ENCODE peak calls at places on chromosome 16, in ten cellular contexts. E is NCI-H2171; L is progenitor cell of endocrine pancreas; F is Calu3; W is A549; H is heart right ventricle; D is hepatic stellate cell; M is bronchial epithelial cell; U is GM23248; G is stimulated activated CD4-positive, alpha-beta T cell treated with anti-CD3 and anti-CD28 coated beads, TNF-alpha, amount 100 ng/mL, for 1 hour. I is an unnamed sample.

GRCh38 chr16:87278191-87279093 is 38.8 kb downstream of the C16orf95 start:
- DNase-seq in E (peak), L (peak), F (peak), W (peak), H (peak), D (peak), M (peak), U (peak), G (peak), I (peak)

GRCh38 chr16:10668322-10669045 is 26.2 kb downstream of the TEKT5 start:
- DNase-seq in E (no peak), L (no peak), F (peak), W (peak), H (peak), D (peak), M (no peak), U (peak), G (no peak), I (no peak)

GRCh38 chr16:349211-349610 is 3.3 kb downstream of the AXIN1 start:
- DNase-seq in E (no peak), L (no peak), F (no peak), W (no peak), H (no peak), D (no peak), M (no peak), U (no peak), G (no peak), I (no peak)

GRCh38 chr16:56783332-56783731 is 53.4 kb downstream of the NUP93 start:
- DNase-seq in E (no peak), L (no peak), F (no peak), W (no peak), H (no peak), D (no peak), M (no peak), U (no peak), G (no peak), I (no peak)

GRCh38 chr16:84851192-84852127 is 31.7 kb downstream of the CRISPLD2 start:
- DNase-seq in E (no peak), L (no peak), F (peak), W (peak), H (no peak), D (peak), M (peak), U (peak), G (no peak), I (peak)

GRCh38 chr16:53753431-53753830 is 49.5 kb downstream of the FTO start:
- DNase-seq in E (no peak), L (no peak), F (no peak), W (no peak), H (no peak), D (no peak), M (no peak), U (no peak), G (no peak), I (no peak)

GRCh38 chr16:80806957-80807356 is 2.6 kb upstream of the CDYL2 start:
- DNase-seq in E (no peak), L (no peak), F (no peak), W (no peak), H (no peak), D (peak), M (peak), U (peak), G (peak), I (peak)

GRCh38 chr16:1435921-1436697 is 5.2 kb downstream of the PERCC1 start:
- DNase-seq in E (no peak), L (no peak), F (no peak), W (no peak), H (no peak), D (no peak), M (no peak), U (no peak), G (no peak), I (no peak)

GRCh38 chr16:4315185-4316102 is at the start of gene GLIS2:
- DNase-seq in E (peak), L (peak), F (peak), W (peak), H (peak), D (peak), M (no peak), U (peak), G (no peak), I (peak)

GRCh38 chr16:83814654-83814985 is 6.8 kb downstream of the HSBP1 start:
- DNase-seq in E (no peak), L (no peak), F (no peak), W (no peak), H (no peak), D (no peak), M (no peak), U (no peak), G (no peak), I (no peak)

GRCh38 chr16:67191995-67192681 is at the start of gene E2F4:
- DNase-seq in E (peak), L (peak), F (peak), W (peak), H (peak), D (peak), M (peak), U (peak), G (peak), I (peak)

GRCh38 chr16:12754824-12755543 is 48.7 kb downstream of the CPPED1 start:
- DNase-seq in E (no peak), L (no peak), F (no peak), W (no peak), H (no peak), D (no peak), M (no peak), U (peak), G (no peak), I (no peak)

GRCh38 chr16:89268987-89269735 is 51.7 kb downstream of the ZNF778 start:
- DNase-seq in E (no peak), L (no peak), F (no peak), W (no peak), H (no peak), D (peak), M (no peak), U (peak), G (no peak), I (no peak)

GRCh38 chr16:68444058-68444657 is 4.2 kb downstream of the SMPD3 start:
- DNase-seq in E (no peak), L (peak), F (peak), W (no peak), H (no peak), D (peak), M (peak), U (peak), G (no peak), I (peak)

GRCh38 chr16:17561056-17561455 is 90.3 kb upstream of the XYLT1 start:
- DNase-seq in E (no peak), L (no peak), F (no peak), W (no peak), H (no peak), D (no peak), M (no peak), U (no peak), G (no peak), I (no peak)

GRCh38 chr16:10210979-10211378 is 28.8 kb upstream of the GRIN2A start:
- DNase-seq in E (no peak), L (no peak), F (no peak), W (no peak), H (no peak), D (no peak), M (no peak), U (no peak), G (no peak), I (no peak)

GRCh38 chr16:25109643-25110042 is 1.9 kb upstream of the LCMT1 start:
- DNase-seq in E (no peak), L (no peak), F (peak), W (peak), H (no peak), D (peak), M (peak), U (peak), G (no peak), I (peak)

GRCh38 chr16:25922438-25922837 is 230.7 kb downstream of the HS3ST4 start:
- DNase-seq in E (no peak), L (no peak), F (no peak), W (no peak), H (no peak), D (no peak), M (peak), U (no peak), G (no peak), I (no peak)

GRCh38 chr16:30142672-30143346 is 19.8 kb upstream of the MAPK3 start:
- DNase-seq in E (no peak), L (no peak), F (peak), W (no peak), H (no peak), D (no peak), M (no peak), U (peak), G (no peak), I (peak)

GRCh38 chr16:6190756-6191155 is 1093.2 kb upstream of the EEF2KMT start:
- DNase-seq in E (no peak), L (no peak), F (no peak), W (no peak), H (no peak), D (no peak), M (no peak), U (no peak), G (no peak), I (no peak)

GRCh38 chr16:68265078-68265925 is 976 bp downstream of the SLC7A6 start:
- DNase-seq in E (peak), L (no peak), F (peak), W (peak), H (peak), D (peak), M (peak), U (peak), G (no peak), I (peak)

GRCh38 chr16:23206986-23207385 is 24.4 kb downstream of the SCNN1G start:
- DNase-seq in E (no peak), L (no peak), F (no peak), W (no peak), H (no peak), D (no peak), M (no peak), U (no peak), G (no peak), I (no peak)

GRCh38 chr16:84040823-84041391 is 1.7 kb downstream of the SLC38A8 start:
- DNase-seq in E (no peak), L (no peak), F (no peak), W (no peak), H (no peak), D (no peak), M (no peak), U (peak), G (no peak), I (no peak)